ENCODE peak calls at places on chromosomes 12 and 14, in eight cellular contexts. X, Q, G, W, N, O, T and B are unnamed samples.

GRCh38 chr12:51318846-51319570 is 5.0 kb downstream of the BIN2 start:
- DNase-seq in W (peak), N (no peak), Q (no peak), O (no peak), X (no peak), G (peak), T (peak), B (no peak)

GRCh38 chr14:105169776-105170655 is 1.4 kb upstream of the JAG2 start:
- DNase-seq in T (no peak), G (no peak), W (no peak), Q (no peak), O (no peak), N (no peak), X (no peak), B (no peak)

GRCh38 chr14:60092516-60092915 is 793 bp downstream of the PCNX4 start:
- DNase-seq in T (no peak), Q (no peak), X (peak), N (no peak), G (no peak), O (no peak), W (no peak), B (no peak)

GRCh38 chr14:99832326-99832725 is 39.1 kb downstream of the EML1 start:
- DNase-seq in G (no peak), O (no peak), T (no peak), Q (no peak), N (no peak), W (no peak), X (no peak), B (no peak)

GRCh38 chr12:10119072-10119471 is 10.9 kb downstream of the CLEC7A start:
- DNase-seq in G (no peak), O (no peak), X (no peak), W (no peak), T (no peak), N (no peak), Q (no peak), B (no peak)

GRCh38 chr14:91380610-91381371 is 36.8 kb downstream of the CCDC88C start:
- DNase-seq in O (no peak), X (peak), G (no peak), Q (no peak), N (no peak), W (no peak), T (no peak), B (no peak)

GRCh38 chr12:81167694-81168093 is 89.8 kb downstream of the ACSS3 start:
- DNase-seq in Q (no peak), O (no peak), N (no peak), G (no peak), W (no peak), X (peak), T (no peak), B (no peak)

GRCh38 chr14:79602742-79603141 is 608.6 kb downstream of the DIO2 start:
- DNase-seq in T (no peak), X (no peak), Q (no peak), O (no peak), G (no peak), N (no peak), W (no peak), B (no peak)